ENCODE peak calls at places on chromosomes 13 and 19, in ten cellular contexts. N, S, Z, T, J, A, Q, D, F and L are unnamed samples. For H3K9me3, the result is how much of the 10 kb centered on the place peaks cover.

GRCh38 chr13:32734511-32734910 is 148.3 kb downstream of the PDS5B start:
- DNase-seq in Z (no peak), Q (no peak), N (no peak), S (no peak), A (peak), T (peak), J (no peak), F (no peak), D (no peak), L (no peak)

GRCh38 chr19:5571777-5572176 is 4.0 kb upstream of the TINCR start:
- DNase-seq in Z (no peak), N (no peak), Q (no peak), A (no peak), S (no peak), D (no peak), J (no peak), F (no peak), T (no peak), L (no peak)

GRCh38 chr19:17475541-17476115 is 5.3 kb downstream of the SLC27A1 start:
- DNase-seq in N (peak), T (peak), D (no peak), J (no peak), A (peak), F (peak), Z (no peak), S (peak), Q (peak), L (peak)

GRCh38 chr19:5805465-5806132 is 732 bp downstream of the NRTN start:
- DNase-seq in T (peak), A (peak), F (peak), S (peak), Z (peak), N (peak), D (peak), Q (peak), J (no peak), L (peak)

GRCh38 chr13:95207769-95208366 is 93.4 kb downstream of the ABCC4 start:
- DNase-seq in J (no peak), T (no peak), Z (no peak), F (no peak), Q (no peak), A (no peak), D (no peak), N (no peak), S (no peak), L (no peak)

GRCh38 chr19:17216058-17216670 is 1.0 kb downstream of the USE1 start:
- DNase-seq in T (no peak), Q (no peak), F (no peak), N (no peak), J (no peak), Z (no peak), A (no peak), D (peak), S (peak), L (no peak)

GRCh38 chr19:33518541-33518940 is 3.0 kb downstream of the PEPD start:
- DNase-seq in T (no peak), J (no peak), D (no peak), Z (no peak), N (no peak), F (no peak), Q (no peak), S (no peak), A (no peak), L (no peak)

GRCh38 chr19:5309438-5310204 is 31.0 kb downstream of the PTPRS start:
- DNase-seq in F (peak), A (no peak), S (no peak), N (no peak), T (no peak), Z (no peak), J (no peak), Q (peak), D (no peak), L (no peak)

GRCh38 chr13:34103854-34104253 is 285.9 kb downstream of the RFC3 start:
- DNase-seq in A (no peak), D (no peak), Q (no peak), S (no peak), T (no peak), N (no peak), F (no peak), J (no peak), Z (no peak), L (no peak)

DNA sequence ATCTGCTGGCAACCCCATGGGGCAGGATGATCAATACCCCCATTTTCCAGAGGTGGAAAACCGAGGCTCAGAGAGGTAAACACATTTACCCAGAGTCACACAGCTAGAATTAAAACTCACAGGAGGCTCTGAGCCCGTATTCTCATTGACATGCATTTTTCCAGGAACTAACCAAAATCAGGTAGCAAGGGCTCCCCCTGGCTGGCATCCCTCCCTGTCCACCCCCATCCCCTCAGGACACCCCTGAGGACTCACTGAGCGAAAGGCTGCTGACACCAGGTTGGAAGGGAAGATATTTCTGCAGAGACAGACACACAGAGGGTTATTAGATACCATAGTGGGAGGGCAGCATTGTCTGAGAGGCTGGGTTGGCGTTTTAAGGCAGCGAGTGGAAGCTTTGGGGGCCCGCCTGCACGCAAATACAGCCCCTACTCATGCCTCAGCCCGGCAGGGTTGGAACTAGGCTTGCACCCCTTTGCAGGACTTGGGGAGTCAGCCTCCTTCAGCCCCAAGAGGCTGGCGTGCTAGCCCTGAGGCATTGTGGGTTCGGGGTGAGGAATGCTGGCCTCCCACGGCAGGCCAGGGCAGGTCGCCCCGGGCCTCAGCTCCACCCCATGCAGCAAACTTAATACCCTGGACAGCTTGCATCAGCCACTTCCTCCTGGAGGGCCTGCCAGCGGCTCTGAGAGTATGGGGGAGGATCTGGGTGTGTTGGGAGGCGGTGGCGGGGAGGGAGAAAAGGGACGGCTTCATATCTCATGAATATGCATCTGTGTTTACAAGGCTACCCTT is 3.9 kb downstream of the SLC1A5 start:
- DNase-seq in T (peak), A (peak), S (peak), N (peak), D (peak), Z (peak), J (peak), Q (peak), F (peak), L (peak)
- TF ChIP-seq POLR2A in T (no peak), A (no peak), S (no peak), N (no peak), D (no peak), Z (peak), J (no peak), Q (no peak), F (no peak), L (peak)

GRCh38 chr19:47780215-47780551 is 1.7 kb downstream of the SELENOW start:
- DNase-seq in D (no peak), F (no peak), T (no peak), A (no peak), J (no peak), Z (no peak), S (no peak), N (no peak), Q (no peak), L (no peak)
- H3K9me3 ChIP-seq in D (under half), F (under half), T (under half), A (under half), J (under half), Z (under half), S (under half), N (under half), Q (under half), L (under half)

DNA sequence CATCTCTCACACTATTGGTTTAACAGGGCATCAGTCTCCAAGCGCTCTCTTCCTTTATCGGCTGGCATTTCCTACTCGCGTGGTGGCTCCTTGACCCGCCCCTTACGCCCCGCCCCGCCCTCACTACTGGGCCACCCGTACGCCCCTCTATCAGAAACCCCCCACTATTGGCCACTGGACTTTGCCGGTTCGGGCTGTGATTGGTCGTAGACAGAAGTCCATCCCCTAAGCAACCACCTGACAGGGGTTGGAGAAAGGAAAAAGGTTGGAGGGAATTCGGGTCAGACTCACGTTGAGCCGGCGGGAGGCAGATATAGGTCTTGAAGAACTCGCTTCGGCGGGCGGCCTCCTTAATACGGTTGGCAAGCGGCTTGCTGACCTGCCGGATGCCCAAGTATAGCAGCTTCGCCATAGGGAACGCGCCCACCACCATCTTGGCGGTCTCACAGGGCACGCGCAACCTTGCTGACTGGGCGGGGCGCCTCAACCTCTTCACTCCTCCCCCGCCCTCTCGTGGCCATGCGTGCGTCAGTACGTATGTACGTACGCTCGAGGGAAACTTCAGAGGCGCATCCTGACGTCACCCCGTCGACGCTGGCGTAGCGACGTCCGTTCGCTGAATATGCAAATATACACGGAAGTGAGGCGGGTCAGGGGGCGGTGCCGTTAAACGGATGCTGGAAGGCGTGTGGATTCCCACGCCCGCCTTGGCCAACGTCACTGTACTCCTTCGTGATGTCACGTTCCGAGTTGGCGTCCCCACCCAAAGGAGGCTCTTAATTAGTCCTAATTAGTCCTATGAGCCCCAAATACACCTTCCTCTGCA is at the start of gene OPA3:
- DNase-seq in N (peak), F (peak), T (peak), J (peak), S (peak), Z (peak), D (peak), Q (peak), A (peak), L (peak)
- TF ChIP-seq POLR2A in N (peak), F (no peak), T (no peak), J (peak), S (peak), Z (peak), D (peak), Q (peak), A (peak), L (peak)

DNA sequence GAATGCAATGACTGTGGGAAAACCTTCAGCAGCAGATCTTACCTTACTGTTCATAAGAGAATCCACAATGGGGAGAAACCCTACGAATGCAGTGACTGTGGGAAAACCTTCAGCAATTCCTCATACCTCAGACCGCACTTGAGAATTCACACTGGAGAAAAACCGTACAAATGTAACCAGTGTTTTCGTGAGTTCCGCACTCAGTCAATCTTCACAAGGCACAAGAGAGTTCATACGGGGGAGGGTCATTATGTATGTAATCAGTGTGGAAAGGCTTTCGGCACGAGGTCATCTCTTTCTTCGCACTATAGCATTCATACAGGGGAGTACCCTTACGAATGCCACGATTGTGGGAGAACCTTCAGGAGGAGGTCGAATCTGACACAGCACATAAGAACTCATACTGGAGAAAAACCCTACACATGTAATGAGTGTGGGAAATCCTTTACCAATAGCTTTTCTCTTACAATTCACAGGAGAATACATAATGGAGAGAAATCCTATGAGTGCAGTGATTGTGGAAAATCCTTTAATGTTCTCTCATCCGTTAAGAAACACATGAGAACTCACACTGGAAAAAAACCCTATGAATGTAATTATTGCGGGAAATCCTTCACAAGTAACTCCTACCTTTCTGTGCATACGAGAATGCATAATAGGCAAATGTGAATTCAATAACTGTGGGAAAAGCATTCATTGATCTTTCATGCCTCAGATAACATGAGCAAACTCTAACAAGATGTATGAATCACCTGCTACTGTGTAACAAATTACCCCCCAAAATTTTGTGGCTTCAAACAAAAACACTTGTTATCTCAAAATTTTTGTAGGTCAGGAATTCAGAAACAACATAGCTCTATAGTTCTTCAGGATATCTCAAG is 13.8 kb downstream of the ZNF557 start:
- DNase-seq in T (no peak), A (peak), Z (no peak), N (no peak), J (no peak), F (no peak), D (no peak), S (no peak), Q (no peak), L (no peak)
- H3K9me3 ChIP-seq in T (half or more), A (half or more), Z (half or more), N (under half), J (half or more), F (half or more), D (half or more), S (half or more), Q (half or more), L (under half)

DNA sequence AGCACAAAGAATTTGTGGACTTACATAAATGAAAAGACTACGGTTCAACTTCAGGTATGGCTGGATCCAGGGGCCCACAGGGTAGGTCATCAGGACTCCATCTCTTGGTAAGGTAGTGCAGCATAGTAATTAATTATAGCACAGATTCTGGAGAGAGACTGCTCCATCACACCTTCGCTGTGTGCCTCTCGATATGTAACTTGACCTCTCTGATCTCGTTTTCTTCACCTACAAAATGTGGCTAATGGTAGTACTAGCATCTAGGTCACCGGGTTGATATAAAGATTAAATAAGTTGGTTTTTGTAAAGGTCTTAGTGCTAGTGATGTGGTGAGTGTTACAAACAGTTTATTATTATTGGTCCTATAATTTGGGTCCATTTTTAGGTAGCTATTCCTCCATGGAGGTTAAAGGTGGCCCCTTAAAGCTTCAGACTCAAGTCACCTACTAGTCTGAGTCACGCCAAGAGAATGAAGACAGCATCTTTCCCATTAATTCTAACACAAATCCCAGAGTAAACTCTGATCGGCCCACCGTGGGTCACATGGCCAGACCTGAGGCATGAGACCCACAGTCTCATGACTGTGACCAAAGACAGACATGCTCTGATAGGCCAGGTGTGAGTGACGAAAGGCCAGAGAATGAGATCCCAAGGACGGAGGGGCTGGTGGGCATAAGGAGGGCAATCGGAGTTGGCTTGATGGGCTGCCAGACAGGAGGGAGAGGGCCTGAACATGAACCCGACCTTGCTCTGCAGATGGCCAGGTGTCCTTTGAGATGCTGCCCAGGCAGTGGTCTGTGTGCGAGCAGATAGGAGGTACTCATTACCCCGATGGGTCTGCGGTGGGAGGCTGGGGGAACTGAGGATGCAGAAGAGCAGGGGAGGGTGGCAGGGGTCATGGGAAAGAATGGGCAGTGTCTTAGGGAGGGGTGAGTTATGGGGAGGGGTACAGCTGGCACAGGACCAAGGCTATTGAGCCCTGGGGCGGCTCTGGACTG is 18.3 kb upstream of the PSMD8 start:
- DNase-seq in T (no peak), D (no peak), S (no peak), F (no peak), Z (no peak), A (no peak), Q (no peak), J (no peak), N (no peak), L (no peak)
- TF ChIP-seq POLR2A in T (no peak), D (no peak), S (no peak), F (no peak), Z (no peak), A (no peak), Q (no peak), J (no peak), N (no peak), L (no peak)

GRCh38 chr19:27851543-27852060 is 1361.3 kb downstream of the UQCRFS1 start:
- DNase-seq in J (no peak), N (no peak), Q (no peak), T (no peak), A (no peak), F (no peak), Z (no peak), S (no peak), D (no peak), L (no peak)

GRCh38 chr19:27844261-27844660 is 1368.7 kb downstream of the UQCRFS1 start:
- DNase-seq in Z (no peak), D (no peak), T (no peak), J (no peak), A (no peak), S (no peak), F (no peak), Q (no peak), N (no peak), L (no peak)

GRCh38 chr19:27851002-27851481 is 1361.9 kb downstream of the UQCRFS1 start:
- DNase-seq in A (no peak), N (no peak), F (no peak), D (no peak), T (no peak), J (no peak), Z (no peak), Q (no peak), S (no peak), L (no peak)

GRCh38 chr19:27843861-27844260 is 1369.1 kb downstream of the UQCRFS1 start:
- DNase-seq in F (no peak), Z (no peak), Q (no peak), J (no peak), S (no peak), A (no peak), D (no peak), T (no peak), N (no peak), L (no peak)

GRCh38 chr19:27846944-27847343 is 1366.0 kb downstream of the UQCRFS1 start:
- DNase-seq in Z (no peak), J (no peak), A (no peak), D (no peak), T (no peak), F (no peak), N (no peak), S (no peak), Q (no peak), L (no peak)
- H3K9me3 ChIP-seq in Z (half or more), J (under half), A (under half), D (under half), T (half or more), F (under half), N (under half), S (half or more), Q (under half), L (under half)

GRCh38 chr13:112587359-112587766 is 590 bp downstream of the TUBGCP3 start:
- DNase-seq in T (peak), F (peak), N (peak), A (peak), Z (peak), S (peak), J (peak), D (peak), Q (peak), L (peak)
- TF ChIP-seq POLR2A in T (no peak), F (no peak), N (no peak), A (no peak), Z (peak), S (no peak), J (peak), D (peak), Q (no peak), L (no peak)

DNA sequence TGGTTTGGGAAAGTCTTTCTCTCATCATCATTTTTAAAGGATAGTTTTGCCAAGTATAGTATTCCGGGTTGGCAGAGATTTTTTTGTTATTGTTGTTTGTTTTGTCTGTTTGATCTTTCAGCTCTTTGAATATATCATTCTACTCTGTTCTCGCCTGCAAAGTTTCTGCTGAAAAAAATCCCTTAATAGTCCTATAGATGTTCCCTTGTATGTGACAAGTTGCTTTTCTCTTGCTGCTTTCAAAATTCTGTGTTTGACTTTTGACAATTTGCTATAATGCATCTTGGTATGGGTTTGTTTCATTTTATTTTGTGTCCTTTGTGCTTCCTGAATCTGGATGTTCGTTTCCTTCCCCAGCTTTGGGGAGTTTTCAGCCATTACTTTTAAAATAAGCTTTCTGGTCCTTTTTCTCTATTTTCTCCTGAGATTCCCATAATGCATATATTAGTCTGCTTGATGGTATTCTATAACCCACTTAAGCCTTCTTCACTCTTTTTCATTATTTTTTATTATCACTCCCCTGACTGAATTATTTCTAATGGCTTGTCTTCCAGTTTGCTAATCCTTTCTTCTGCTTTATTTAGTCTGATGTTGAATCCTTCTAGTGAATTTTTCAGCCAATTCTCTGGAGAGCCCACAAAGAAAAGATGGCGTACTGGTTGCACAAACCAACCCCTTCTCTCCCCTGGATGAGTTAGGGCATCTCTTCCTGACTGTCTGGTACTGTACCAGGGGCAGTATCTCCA is 14.6 kb downstream of the ZNF569 start:
- DNase-seq in Z (no peak), Q (no peak), J (no peak), F (no peak), A (no peak), D (no peak), S (no peak), T (no peak), N (no peak), L (no peak)
- H3K9me3 ChIP-seq in Z (half or more), Q (half or more), J (half or more), F (half or more), A (under half), D (half or more), S (half or more), T (half or more), N (under half), L (under half)

DNA sequence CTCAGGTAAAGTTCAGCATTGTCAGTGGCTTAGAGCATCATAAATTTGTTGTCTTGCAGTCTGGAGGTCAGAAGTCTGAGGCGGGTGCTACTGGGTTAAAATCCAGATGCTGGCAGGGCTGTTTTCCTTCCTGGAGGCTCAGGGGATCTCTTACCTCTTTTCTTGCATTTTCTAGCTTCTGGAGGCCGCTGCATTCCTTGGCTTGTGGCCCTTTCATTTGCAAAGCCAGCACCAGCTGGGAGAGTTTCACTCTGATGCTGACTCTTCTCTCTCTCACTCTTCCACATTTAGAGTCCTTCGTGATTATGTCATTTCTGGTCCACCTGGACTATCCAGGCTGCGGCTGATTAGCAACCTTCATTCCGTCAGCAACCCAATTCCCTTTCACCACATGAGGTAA is 38.1 kb upstream of the SLC10A2 start:
- DNase-seq in J (no peak), F (no peak), T (no peak), N (no peak), Q (no peak), Z (no peak), S (no peak), D (no peak), A (no peak), L (no peak)
- TF ChIP-seq POLR2A in J (no peak), F (no peak), T (no peak), N (no peak), Q (no peak), Z (no peak), S (no peak), D (no peak), A (no peak), L (no peak)